ENCODE peak calls at places on chromosomes 13 and 19, in four cellular contexts. H is HS-5, R is frontal cortex, Q is NCI-H1092. E is an unnamed sample.

GRCh38 chr13:113398963-113399754 is 35.2 kb upstream of the GRTP1 start:
- DNase-seq in H (no peak), R (peak), Q (no peak), E (no peak)

GRCh38 chr19:10514211-10515145 is 2.8 kb downstream of the S1PR5 start:
- DNase-seq in H (no peak), R (no peak), Q (no peak), E (no peak)

GRCh38 chr19:2266183-2266993 is 10.2 kb upstream of the JSRP1 start:
- DNase-seq in H (no peak), R (no peak), Q (peak), E (peak)

GRCh38 chr19:39701291-39701690 is 3.0 kb upstream of the LGALS14 start:
- DNase-seq in H (no peak), R (no peak), Q (no peak), E (no peak)

GRCh38 chr19:48637449-48637947 is 319 bp upstream of the DBP start:
- DNase-seq in H (peak), R (peak), Q (peak), E (peak)

GRCh38 chr13:91702411-91702810 is 304.0 kb downstream of the GPC5 start:
- DNase-seq in H (no peak), R (no peak), Q (no peak), E (no peak)

GRCh38 chr13:88628882-88629281 is 957.7 kb downstream of the SLITRK5 start:
- DNase-seq in H (no peak), R (no peak), Q (no peak), E (peak)

GRCh38 chr19:18304496-18305312 is 18.2 kb downstream of the LSM4 start:
- DNase-seq in H (no peak), R (peak), Q (no peak), E (no peak)

GRCh38 chr19:29587518-29587986 is 18.5 kb upstream of the POP4 start:
- DNase-seq in H (no peak), R (no peak), Q (no peak), E (no peak)

GRCh38 chr13:113060557-113061270 is 44.9 kb upstream of the F7 start:
- DNase-seq in H (no peak), R (no peak), Q (no peak), E (no peak)

GRCh38 chr13:80989241-80989640 is 648.3 kb upstream of the SPRY2 start:
- DNase-seq in H (no peak), R (no peak), Q (no peak), E (no peak)

GRCh38 chr19:40274585-40275544 is 10.3 kb downstream of the AKT2 start:
- DNase-seq in H (no peak), R (no peak), Q (no peak), E (no peak)

GRCh38 chr19:41175825-41176734 is 16.9 kb upstream of the CYP2S1 start:
- DNase-seq in H (peak), R (no peak), Q (no peak), E (no peak)

GRCh38 chr19:13813147-13813546 is 17.9 kb downstream of the ZSWIM4 start:
- DNase-seq in H (no peak), R (no peak), Q (no peak), E (no peak)

GRCh38 chr13:20391597-20392452 is 133.8 kb downstream of the CRYL1 start:
- DNase-seq in H (no peak), R (no peak), Q (no peak), E (no peak)

GRCh38 chr19:49512970-49513745 is 697 bp downstream of the FCGRT start:
- DNase-seq in H (no peak), R (peak), Q (no peak), E (peak)

GRCh38 chr13:27432612-27433210 is 8.3 kb downstream of the GTF3A start:
- DNase-seq in H (no peak), R (no peak), Q (no peak), E (no peak)

GRCh38 chr13:106087201-106087600 is 448.3 kb downstream of the EFNB2 start:
- DNase-seq in H (no peak), R (no peak), Q (no peak), E (no peak)

GRCh38 chr13:67278230-67278629 is 48.1 kb upstream of the PCDH9 start:
- DNase-seq in H (peak), R (no peak), Q (no peak), E (no peak)

GRCh38 chr19:38538793-38539528 is 78.8 kb downstream of the MAP4K1 start:
- DNase-seq in H (no peak), R (no peak), Q (no peak), E (no peak)

GRCh38 chr13:112940236-112940635 is 28.8 kb upstream of the MCF2L start:
- DNase-seq in H (no peak), R (peak), Q (peak), E (peak)

GRCh38 chr19:37007587-37008220 is 70.5 kb upstream of the ZNF420 start:
- DNase-seq in H (no peak), R (peak), Q (peak), E (no peak)

GRCh38 chr19:50922316-50922853 is 11.2 kb upstream of the KLK4 start:
- DNase-seq in H (peak), R (peak), Q (peak), E (peak)

GRCh38 chr19:15782211-15782610 is 5.2 kb upstream of the OR10H5 start:
- DNase-seq in H (no peak), R (no peak), Q (no peak), E (no peak)